ENCODE peak calls at places on chromosome 11, in five cellular contexts. K, I, X, S and B are unnamed samples.

GRCh38 chr11:59802639-59803176 is 7.9 kb downstream of the MRPL16 start:
- DNase-seq in K (no peak), X (peak; percentile 30), S (peak; percentile 76), I (no peak), B (no peak)

GRCh38 chr11:88701816-88702215 is 364.0 kb downstream of the GRM5 start:
- DNase-seq in K (no peak), X (no peak), S (no peak), I (no peak), B (no peak)

GRCh38 chr11:125371451-125371935 is 124.6 kb downstream of the FEZ1 start:
- DNase-seq in I (no peak), X (peak; percentile 92), K (peak; percentile 86), S (no peak), B (no peak)

GRCh38 chr11:79167510-79168188 is 273.2 kb downstream of the TENM4 start:
- DNase-seq in K (no peak), I (no peak), S (no peak), X (no peak), B (no peak)

GRCh38 chr11:75445315-75445953 is 12.4 kb upstream of the KLHL35 start:
- DNase-seq in I (peak; percentile 71), K (peak; percentile 88), X (peak; percentile 77), S (peak; percentile 57), B (no peak)

GRCh38 chr11:125947419-125948277 is 1.8 kb downstream of the VSIG10L2 start:
- DNase-seq in X (no peak), K (no peak), S (no peak), I (no peak), B (no peak)

GRCh38 chr11:45166604-45166897 is 20.1 kb downstream of the PRDM11 start:
- DNase-seq in I (no peak), S (no peak), K (no peak), X (no peak), B (no peak)

GRCh38 chr11:121067453-121067852 is 33.6 kb upstream of the TECTA start:
- DNase-seq in K (no peak), X (no peak), S (no peak), I (no peak), B (no peak)

GRCh38 chr11:370087-370941 is 1.0 kb downstream of the B4GALNT4 start:
- DNase-seq in I (no peak), K (peak; percentile 73), S (no peak), X (no peak), B (peak; percentile 77)

GRCh38 chr11:11493698-11494097 is 128.1 kb downstream of the GALNT18 start:
- DNase-seq in X (no peak), K (no peak), I (no peak), S (no peak), B (no peak)

GRCh38 chr11:70270877-70271634 is 566 bp downstream of the PPFIA1 start:
- DNase-seq in K (peak; percentile 65), S (peak; percentile 73), I (peak; percentile 28), X (peak; percentile 35), B (peak; percentile 90)

DNA sequence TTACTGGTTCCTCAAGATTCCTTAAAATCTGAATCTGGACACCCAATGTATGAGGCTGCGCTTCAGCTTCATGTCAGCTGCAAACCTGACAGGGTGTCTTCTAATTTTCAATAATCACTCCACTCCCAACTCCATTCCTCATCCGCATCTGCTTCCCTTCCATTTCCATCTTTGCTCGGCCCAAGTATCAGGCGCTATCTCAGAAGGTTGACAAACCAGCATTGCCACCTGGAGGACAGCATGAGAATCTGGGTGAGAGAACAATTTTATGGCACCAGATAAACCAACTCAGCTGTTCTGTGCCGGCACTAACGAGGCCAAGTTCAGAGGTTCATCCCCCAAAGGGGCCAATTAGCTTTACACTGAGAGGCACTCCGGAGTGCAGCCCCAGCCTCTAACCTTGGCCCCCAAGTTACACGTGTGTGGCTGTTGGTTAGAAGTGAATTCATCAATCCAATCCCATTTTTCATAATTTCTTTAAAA is 79.1 kb upstream of the LMO2 start:
- DNase-seq in K (peak; percentile 41), S (peak; percentile 80), I (no peak), X (peak; percentile 69), B (no peak)
- TF ChIP-seq CTCF in K (peak; percentile 28), S (peak; percentile 84), I (peak; percentile 77), X (peak; percentile 70), B (peak; percentile 84)

GRCh38 chr11:55701429-55701828 is 39.4 kb downstream of the OR4C6 start:
- DNase-seq in K (no peak), S (no peak), I (no peak), X (no peak), B (no peak)

GRCh38 chr11:55707029-55707428 is 45.0 kb downstream of the OR4C6 start:
- DNase-seq in K (no peak), I (no peak), X (no peak), S (peak; percentile 57), B (no peak)
- TF ChIP-seq CTCF in K (peak; percentile 32), I (peak; percentile 60), X (peak; percentile 15), S (peak; percentile 60), B (peak; percentile 84)

DNA sequence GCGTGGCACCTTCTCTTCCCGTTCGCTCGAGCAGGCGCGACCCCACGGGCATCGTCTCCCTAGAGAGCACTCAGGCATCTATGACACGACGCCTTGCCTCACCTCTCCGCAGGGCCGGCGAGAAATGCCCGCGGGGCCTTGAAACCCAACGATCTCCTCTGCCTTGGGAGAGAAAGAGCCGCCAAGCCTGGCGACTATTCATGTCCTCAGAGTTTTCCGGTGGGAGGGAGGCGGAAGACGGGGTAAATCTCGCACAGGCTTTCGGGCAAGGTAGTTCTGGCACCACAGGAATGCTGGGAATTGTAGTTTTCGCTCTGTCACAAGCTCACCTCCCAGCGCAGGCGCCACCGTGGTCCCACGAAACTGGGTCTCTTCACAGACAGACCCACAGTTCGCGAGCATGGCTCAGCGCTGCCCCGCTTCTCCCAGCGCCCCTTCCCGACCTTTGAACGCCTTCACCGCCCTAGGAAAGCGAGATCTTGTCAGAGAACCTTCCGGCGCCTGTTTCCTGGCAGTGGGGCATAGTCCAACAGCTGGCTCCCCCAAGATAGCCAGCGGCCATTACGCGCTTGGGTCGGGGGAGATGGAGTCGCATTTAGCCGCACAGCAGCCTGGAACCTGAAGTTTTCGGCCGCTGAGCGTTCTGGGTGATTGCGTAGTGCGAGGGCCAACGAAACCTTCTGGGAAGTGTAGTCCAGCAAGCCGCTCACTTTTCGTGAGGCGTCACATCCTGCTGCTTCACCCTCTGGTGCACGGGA is at the start of gene CCDC90B:
- DNase-seq in X (peak; percentile 97), S (peak; percentile 99), I (peak; percentile 94), K (peak; percentile 94), B (peak; percentile 96)
- TF ChIP-seq CTCF in X (peak; percentile 27), S (peak; percentile 3), I (no peak), K (no peak), B (no peak)

GRCh38 chr11:63906585-63906984 is 10.4 kb downstream of the RCOR2 start:
- DNase-seq in I (no peak), S (peak; percentile 32), K (peak; percentile 62), X (peak; percentile 45), B (no peak)
- TF ChIP-seq CTCF in I (peak; percentile 50), S (peak; percentile 14), K (peak; percentile 35), X (peak; percentile 43), B (peak; percentile 71)

GRCh38 chr11:134863294-134863693 is 451.3 kb upstream of the B3GAT1 start:
- DNase-seq in S (no peak), K (no peak), I (no peak), X (no peak), B (no peak)

GRCh38 chr11:134862168-134862567 is 450.1 kb upstream of the B3GAT1 start:
- DNase-seq in K (no peak), X (no peak), S (no peak), I (no peak), B (no peak)

GRCh38 chr11:134862796-134863195 is 450.8 kb upstream of the B3GAT1 start:
- DNase-seq in S (no peak), K (no peak), I (no peak), X (no peak), B (no peak)

GRCh38 chr11:134858783-134859480 is 446.9 kb upstream of the B3GAT1 start:
- DNase-seq in S (no peak), I (no peak), K (no peak), X (no peak), B (no peak)

DNA sequence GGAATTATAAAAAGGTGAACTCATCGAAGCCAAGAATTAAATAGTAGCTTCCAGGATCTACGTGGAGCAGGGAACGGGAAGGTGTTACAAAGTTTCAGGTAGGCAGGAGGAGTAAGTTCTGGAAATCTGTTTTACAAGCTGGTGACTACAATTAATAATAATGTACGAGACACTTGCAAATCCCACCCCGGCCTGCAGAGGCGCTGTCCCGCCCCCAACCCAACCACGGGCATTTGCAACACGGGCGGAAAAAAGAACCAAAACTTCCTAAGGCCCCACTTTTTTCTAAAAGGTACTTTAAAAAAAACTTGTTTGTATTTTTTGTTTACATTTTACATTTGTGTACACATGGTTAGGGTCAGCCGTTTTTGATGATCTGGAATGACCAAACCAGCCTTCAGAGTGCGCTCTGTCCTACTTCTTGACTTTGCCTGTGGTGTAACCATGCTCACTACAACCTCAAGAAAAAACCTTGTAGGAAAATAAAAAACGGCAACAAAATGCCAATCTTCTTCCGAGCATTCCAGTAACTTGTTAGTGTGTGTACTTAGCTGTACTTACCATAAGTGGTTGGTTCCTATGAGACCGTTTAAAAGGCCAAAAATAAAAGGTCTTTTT is 449.6 kb upstream of the B3GAT1 start:
- DNase-seq in K (peak; percentile 40), X (no peak), I (no peak), S (no peak), B (no peak)
- TF ChIP-seq CTCF in K (peak; percentile 42), X (no peak), I (no peak), S (no peak), B (peak; percentile 29)

GRCh38 chr11:131880976-131881375 is 510.6 kb downstream of the NTM start:
- DNase-seq in S (no peak), X (no peak), I (no peak), K (no peak), B (no peak)

GRCh38 chr11:131884461-131885073 is 514.2 kb downstream of the NTM start:
- DNase-seq in K (no peak), S (no peak), X (no peak), I (no peak), B (no peak)

GRCh38 chr11:131886201-131886600 is 515.8 kb downstream of the NTM start:
- DNase-seq in K (no peak), I (no peak), X (no peak), S (no peak), B (no peak)

GRCh38 chr11:131885371-131885770 is 515.0 kb downstream of the NTM start:
- DNase-seq in S (no peak), K (no peak), X (no peak), I (no peak), B (no peak)

GRCh38 chr11:131883332-131883731 is 512.9 kb downstream of the NTM start:
- DNase-seq in S (no peak), K (no peak), X (no peak), I (no peak), B (no peak)
- TF ChIP-seq CTCF in S (no peak), K (peak; percentile 21), X (no peak), I (no peak), B (no peak)

GRCh38 chr11:27187075-27187847 is 146.6 kb downstream of the BBOX1 start:
- DNase-seq in K (no peak), I (no peak), S (no peak), X (no peak), B (no peak)
- TF ChIP-seq CTCF in K (no peak), I (no peak), S (no peak), X (no peak), B (no peak)